ENCODE peak calls at places on chromosome 16, in five cellular contexts. S, A, G, X and J are unnamed samples.

GRCh38 chr16:59259074-59259963 is 525.2 kb upstream of the GOT2 start:
- DNase-seq in S (no peak), A (no peak), G (no peak), X (no peak), J (no peak)

GRCh38 chr16:22063888-22064467 is 28.4 kb upstream of the VWA3A start:
- DNase-seq in S (no peak), A (no peak), G (no peak), X (no peak), J (no peak)

GRCh38 chr16:27781195-27781524 is 231.2 kb downstream of the KATNIP start:
- DNase-seq in S (peak; percentile 7), A (no peak), G (no peak), X (no peak), J (no peak)

GRCh38 chr16:84478172-84478948 is 26.1 kb downstream of the MEAK7 start:
- DNase-seq in S (peak; percentile 91), A (no peak), G (peak; percentile 38), X (no peak), J (no peak)

GRCh38 chr16:3754304-3754703 is 37.0 kb upstream of the TRAP1 start:
- DNase-seq in S (no peak), A (no peak), G (no peak), X (no peak), J (peak; percentile 1)

GRCh38 chr16:24610421-24610765 is 71.0 kb downstream of the RBBP6 start:
- DNase-seq in S (peak; percentile 27), A (peak; percentile 32), G (no peak), X (no peak), J (no peak)

GRCh38 chr16:9075299-9076071 is 16.0 kb upstream of the HAPSTR1 start:
- DNase-seq in S (no peak), A (no peak), G (no peak), X (no peak), J (no peak)

GRCh38 chr16:50329446-50330189 is 39.2 kb downstream of the BRD7 start:
- DNase-seq in S (no peak), A (no peak), G (no peak), X (no peak), J (no peak)

GRCh38 chr16:77273815-77274214 is 74.6 kb downstream of the SYCE1L start:
- DNase-seq in S (peak; percentile 48), A (no peak), G (no peak), X (no peak), J (no peak)

GRCh38 chr16:67563708-67564468 is 1.6 kb downstream of the CTCF start:
- DNase-seq in S (peak; percentile 84), A (peak; percentile 48), G (no peak), X (peak; percentile 35), J (peak; percentile 43)